ENCODE peak calls at places on chromosomes 7 and 10, in four cellular contexts. D is mesendoderm, E is H1, K is H9. O is an unnamed sample.

GRCh38 chr10:123926401-123927264 is 35.0 kb upstream of the CPXM2 start:
- DNase-seq in D (no peak), E (no peak), K (no peak), O (peak)

GRCh38 chr7:122492007-122492406 is 187.5 kb upstream of the FEZF1 start:
- DNase-seq in D (no peak), E (no peak), K (no peak), O (no peak)

GRCh38 chr7:87220026-87220733 is 648 bp upstream of the TMEM243 start:
- DNase-seq in D (peak), E (peak), K (peak), O (peak)

GRCh38 chr7:50333266-50333665 is 28.8 kb downstream of the IKZF1 start:
- DNase-seq in D (peak), E (no peak), K (no peak), O (no peak)

GRCh38 chr10:62025134-62025794 is 123.8 kb downstream of the ARID5B start:
- DNase-seq in D (no peak), E (no peak), K (no peak), O (no peak)

GRCh38 chr10:122225324-122225723 is 45.8 kb upstream of the BTBD16 start:
- DNase-seq in D (no peak), E (no peak), K (no peak), O (no peak)

GRCh38 chr10:27998178-27998953 is 513 bp downstream of the ODAD2 start:
- DNase-seq in D (peak), E (no peak), K (peak), O (peak)

GRCh38 chr7:150378853-150379589 is at the start of gene ZNF775:
- DNase-seq in D (peak), E (peak), K (peak), O (peak)

GRCh38 chr7:158581440-158582088 is 6.1 kb downstream of the PTPRN2 start:
- DNase-seq in D (no peak), E (no peak), K (no peak), O (no peak)

GRCh38 chr10:36634916-36635315 is 490.5 kb upstream of the ANKRD30A start:
- DNase-seq in D (no peak), E (no peak), K (no peak), O (peak)

GRCh38 chr10:86225098-86225782 is 141.4 kb downstream of the GRID1 start:
- DNase-seq in D (peak), E (no peak), K (no peak), O (peak)

GRCh38 chr10:6565588-6565987 is 14.5 kb downstream of the PRKCQ start:
- DNase-seq in D (no peak), E (no peak), K (no peak), O (no peak)

GRCh38 chr7:130896898-130897514 is 163.0 kb upstream of the KLF14 start:
- DNase-seq in D (peak), E (no peak), K (peak), O (peak)

GRCh38 chr7:157850481-157851444 is 514.0 kb downstream of the DNAJB6 start:
- DNase-seq in D (no peak), E (no peak), K (no peak), O (no peak)

GRCh38 chr10:86945361-86946214 is 11.8 kb downstream of the MMRN2 start:
- DNase-seq in D (peak), E (peak), K (peak), O (no peak)

GRCh38 chr7:138527746-138528223 is 67.7 kb downstream of the TRIM24 start:
- DNase-seq in D (peak), E (no peak), K (no peak), O (no peak)

GRCh38 chr10:7192831-7193348 is 217.9 kb downstream of the SFMBT2 start:
- DNase-seq in D (no peak), E (no peak), K (no peak), O (no peak)

GRCh38 chr10:27603104-27603503 is 99.0 kb downstream of the RAB18 start:
- DNase-seq in D (no peak), E (no peak), K (no peak), O (no peak)

GRCh38 chr10:5566606-5567005 is 41.8 kb downstream of the CALML3 start:
- DNase-seq in D (peak), E (no peak), K (no peak), O (peak)

GRCh38 chr7:121339082-121339481 is 10.3 kb downstream of the WNT16 start:
- DNase-seq in D (no peak), E (no peak), K (no peak), O (no peak)

GRCh38 chr7:2201686-2202360 is 30.9 kb downstream of the MAD1L1 start:
- DNase-seq in D (no peak), E (no peak), K (peak), O (no peak)

GRCh38 chr10:74437822-74438221 is 286.8 kb downstream of the ADK start:
- DNase-seq in D (peak), E (no peak), K (no peak), O (peak)

GRCh38 chr10:101536800-101537199 is 51.3 kb downstream of the POLL start:
- DNase-seq in D (peak), E (no peak), K (no peak), O (peak)

GRCh38 chr10:6649107-6649720 is 69.1 kb upstream of the PRKCQ start:
- DNase-seq in D (no peak), E (no peak), K (no peak), O (no peak)

GRCh38 chr7:94578615-94579014 is 69.0 kb downstream of the CASD1 start:
- DNase-seq in D (no peak), E (no peak), K (no peak), O (no peak)

GRCh38 chr10:5679606-5680005 is 5.0 kb upstream of the TASOR2 start:
- DNase-seq in D (no peak), E (no peak), K (no peak), O (peak)

GRCh38 chr7:108143658-108144420 is 13.7 kb upstream of the LAMB4 start:
- DNase-seq in D (no peak), E (no peak), K (no peak), O (no peak)

GRCh38 chr7:121450631-121451030 is 54.5 kb upstream of the FAM3C start:
- DNase-seq in D (no peak), E (no peak), K (no peak), O (no peak)

GRCh38 chr10:128630787-128631252 is 504.6 kb upstream of the MKI67 start:
- DNase-seq in D (no peak), E (no peak), K (no peak), O (no peak)

GRCh38 chr7:24729365-24730017 is 27.8 kb downstream of the GSDME start:
- DNase-seq in D (no peak), E (no peak), K (no peak), O (no peak)

GRCh38 chr10:118035358-118036031 is 11.2 kb downstream of the RAB11FIP2 start:
- DNase-seq in D (no peak), E (no peak), K (no peak), O (no peak)

GRCh38 chr7:37817219-37817618 is 31.2 kb upstream of the NME8 start:
- DNase-seq in D (no peak), E (no peak), K (no peak), O (no peak)

GRCh38 chr10:62159357-62159756 is 109.3 kb downstream of the RTKN2 start:
- DNase-seq in D (no peak), E (no peak), K (no peak), O (no peak)

GRCh38 chr7:6294839-6295238 is 22.4 kb upstream of the CYTH3 start:
- DNase-seq in D (no peak), E (no peak), K (no peak), O (no peak)

GRCh38 chr10:60828489-60828852 is 50.2 kb downstream of the CDK1 start:
- DNase-seq in D (no peak), E (no peak), K (no peak), O (peak)

GRCh38 chr10:52316005-52316404 is 1.9 kb downstream of the DKK1 start:
- DNase-seq in D (no peak), E (no peak), K (no peak), O (peak)

GRCh38 chr7:13257661-13258060 is 570.2 kb downstream of the ARL4A start:
- DNase-seq in D (no peak), E (no peak), K (no peak), O (no peak)

GRCh38 chr7:8189615-8190014 is 72.4 kb downstream of the ICA1 start:
- DNase-seq in D (peak), E (no peak), K (peak), O (no peak)
- H4K5ac ChIP-seq in D (no peak), E (peak), K (no peak), O (no peak)

DNA sequence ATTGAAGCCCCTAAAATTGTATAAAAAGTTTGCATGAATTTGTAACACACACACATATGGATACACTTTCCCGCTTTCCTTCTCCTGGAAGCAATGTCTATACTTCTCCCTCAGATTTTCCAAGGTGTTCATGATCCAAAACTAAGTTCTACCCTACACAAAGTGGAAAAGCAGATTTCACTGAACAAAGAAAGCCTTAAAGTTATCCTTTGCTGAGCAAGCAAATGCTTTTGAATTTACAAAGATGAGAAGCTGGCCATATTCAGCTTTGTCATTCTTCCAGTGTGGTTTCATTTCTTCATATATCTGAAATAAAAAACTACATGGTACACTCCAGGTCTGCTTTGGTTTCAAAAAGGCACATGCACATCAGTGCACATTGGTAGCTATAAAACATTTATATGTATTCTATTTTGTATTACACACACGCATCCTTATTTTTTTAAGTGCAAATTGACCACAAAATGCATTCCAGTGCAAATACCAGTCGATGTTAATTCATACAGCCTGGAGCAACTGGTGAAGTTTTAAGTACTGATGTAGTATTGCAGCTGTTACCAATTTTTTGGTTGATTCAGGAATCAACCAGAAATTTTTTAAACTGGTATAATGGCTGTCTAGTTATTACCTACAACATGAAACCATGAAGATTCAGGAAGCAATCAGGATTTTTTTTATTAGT is 65.5 kb upstream of the SRPK2 start:
- DNase-seq in D (no peak), E (no peak), K (no peak), O (peak)
- H4K5ac ChIP-seq in D (no peak), E (no peak), K (no peak), O (no peak)

GRCh38 chr7:39259391-39260003 is 281.8 kb downstream of the POU6F2 start:
- DNase-seq in D (peak), E (no peak), K (peak), O (no peak)
- H4K5ac ChIP-seq in D (no peak), E (no peak), K (peak), O (no peak)

DNA sequence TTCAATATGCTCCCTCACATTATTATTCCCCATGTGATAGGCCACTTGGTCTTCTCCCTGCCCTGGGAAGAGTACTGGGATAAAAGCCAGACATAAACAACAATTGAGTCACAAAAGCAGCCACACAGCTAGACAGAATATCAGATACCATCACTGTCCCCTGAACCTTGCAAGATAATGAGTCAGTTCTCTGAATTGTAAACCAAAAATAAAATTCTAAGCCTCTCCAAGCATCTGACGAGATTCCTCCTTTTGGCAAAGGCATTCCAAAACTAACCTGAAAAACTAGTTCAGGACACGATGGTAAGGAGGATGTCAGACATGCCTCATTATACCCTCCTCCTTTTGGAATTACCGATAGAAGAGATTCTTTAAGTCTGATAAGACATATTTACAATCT is 450.7 kb downstream of the HTR7 start:
- DNase-seq in D (peak), E (no peak), K (no peak), O (peak)
- H4K5ac ChIP-seq in D (no peak), E (no peak), K (no peak), O (no peak)